ENCODE peak calls at places on chromosomes 12 and 14, in nine cellular contexts. One of them, this sample, is unnamed.

GRCh38 chr14:72513994-72514659 is 379.8 kb downstream of the DPF3 start:
- DNase-seq in naive thymus-derived CD4-positive, alpha-beta T cell: no peak
- DNase-seq in AG09309: peak; percentile 24
- DNase-seq in NCI-H345: no peak
- DNase-seq in mesendoderm: peak; percentile 46
- DNase-seq in A549: peak; percentile 19
- DNase-seq in T-helper 2 cell: no peak
- DNase-seq in CD8-positive, alpha-beta memory T cell: no peak
- DNase-seq in EL: peak; percentile 68
- DNase-seq in this sample: no peak

GRCh38 chr12:49288412-49288853 is 6.5 kb upstream of the PRPH start:
- DNase-seq in AG09309: no peak
- DNase-seq in EL: peak; percentile 66
- DNase-seq in A549: peak; percentile 70
- DNase-seq in naive thymus-derived CD4-positive, alpha-beta T cell: peak; percentile 61
- DNase-seq in mesendoderm: peak; percentile 58
- DNase-seq in CD8-positive, alpha-beta memory T cell: peak; percentile 64
- DNase-seq in NCI-H345: peak; percentile 22
- DNase-seq in T-helper 2 cell: peak; percentile 50
- DNase-seq in this sample: peak; percentile 67

GRCh38 chr14:75981426-75981825 is 369 bp downstream of the TGFB3 start:
- DNase-seq in AG09309: no peak
- DNase-seq in T-helper 2 cell: peak; percentile 4
- DNase-seq in naive thymus-derived CD4-positive, alpha-beta T cell: peak; percentile 17
- DNase-seq in EL: no peak
- DNase-seq in NCI-H345: peak; percentile 46
- DNase-seq in A549: no peak
- DNase-seq in mesendoderm: peak; percentile 65
- DNase-seq in CD8-positive, alpha-beta memory T cell: peak; percentile 30
- DNase-seq in this sample: no peak

GRCh38 chr14:81710232-81710845 is 176.7 kb upstream of the SEL1L start:
- DNase-seq in A549: peak; percentile 7
- DNase-seq in AG09309: no peak
- DNase-seq in T-helper 2 cell: no peak
- DNase-seq in NCI-H345: peak; percentile 64
- DNase-seq in mesendoderm: peak; percentile 65
- DNase-seq in naive thymus-derived CD4-positive, alpha-beta T cell: no peak
- DNase-seq in EL: peak; percentile 1
- DNase-seq in CD8-positive, alpha-beta memory T cell: no peak
- DNase-seq in this sample: peak; percentile 40

GRCh38 chr12:111404362-111405148 is 1.2 kb upstream of the SH2B3 start:
- DNase-seq in naive thymus-derived CD4-positive, alpha-beta T cell: peak; percentile 33
- DNase-seq in T-helper 2 cell: no peak
- DNase-seq in EL: peak; percentile 52
- DNase-seq in AG09309: no peak
- DNase-seq in A549: no peak
- DNase-seq in mesendoderm: peak; percentile 92
- DNase-seq in CD8-positive, alpha-beta memory T cell: peak; percentile 35
- DNase-seq in NCI-H345: no peak
- DNase-seq in this sample: no peak

GRCh38 chr12:48937170-48937569 is 11.9 kb upstream of the FKBP11 start:
- DNase-seq in naive thymus-derived CD4-positive, alpha-beta T cell: no peak
- DNase-seq in T-helper 2 cell: no peak
- DNase-seq in EL: no peak
- DNase-seq in CD8-positive, alpha-beta memory T cell: no peak
- DNase-seq in A549: no peak
- DNase-seq in AG09309: no peak
- DNase-seq in mesendoderm: peak; percentile 65
- DNase-seq in NCI-H345: no peak
- DNase-seq in this sample: no peak

GRCh38 chr12:104357431-104357952 is 54.0 kb downstream of the EID3 start:
- DNase-seq in EL: peak; percentile 41
- DNase-seq in mesendoderm: peak; percentile 48
- DNase-seq in AG09309: no peak
- DNase-seq in CD8-positive, alpha-beta memory T cell: no peak
- DNase-seq in naive thymus-derived CD4-positive, alpha-beta T cell: no peak
- DNase-seq in A549: peak; percentile 68
- DNase-seq in T-helper 2 cell: no peak
- DNase-seq in NCI-H345: no peak
- DNase-seq in this sample: no peak

GRCh38 chr12:13082866-13083265 is 20.6 kb downstream of the GSG1 start:
- DNase-seq in mesendoderm: no peak
- DNase-seq in T-helper 2 cell: no peak
- DNase-seq in AG09309: no peak
- DNase-seq in EL: no peak
- DNase-seq in A549: no peak
- DNase-seq in CD8-positive, alpha-beta memory T cell: no peak
- DNase-seq in naive thymus-derived CD4-positive, alpha-beta T cell: no peak
- DNase-seq in NCI-H345: no peak
- DNase-seq in this sample: no peak

GRCh38 chr12:82058197-82058596 is 299.0 kb upstream of the PPFIA2 start:
- DNase-seq in CD8-positive, alpha-beta memory T cell: no peak
- DNase-seq in EL: no peak
- DNase-seq in A549: no peak
- DNase-seq in naive thymus-derived CD4-positive, alpha-beta T cell: no peak
- DNase-seq in AG09309: no peak
- DNase-seq in T-helper 2 cell: no peak
- DNase-seq in mesendoderm: no peak
- DNase-seq in NCI-H345: no peak
- DNase-seq in this sample: no peak

GRCh38 chr12:3189282-3189681 is 112.1 kb downstream of the TSPAN9 start:
- DNase-seq in NCI-H345: no peak
- DNase-seq in CD8-positive, alpha-beta memory T cell: no peak
- DNase-seq in naive thymus-derived CD4-positive, alpha-beta T cell: no peak
- DNase-seq in AG09309: no peak
- DNase-seq in EL: no peak
- DNase-seq in mesendoderm: no peak
- DNase-seq in A549: no peak
- DNase-seq in T-helper 2 cell: no peak
- DNase-seq in this sample: no peak

GRCh38 chr12:52082668-52082987 is 3.1 kb downstream of the SMIM41 start:
- DNase-seq in AG09309: no peak
- DNase-seq in EL: no peak
- DNase-seq in naive thymus-derived CD4-positive, alpha-beta T cell: no peak
- DNase-seq in A549: no peak
- DNase-seq in mesendoderm: no peak
- DNase-seq in NCI-H345: no peak
- DNase-seq in CD8-positive, alpha-beta memory T cell: no peak
- DNase-seq in T-helper 2 cell: no peak
- DNase-seq in this sample: no peak

GRCh38 chr12:53103860-53104305 is 597 bp downstream of the SOAT2 start:
- DNase-seq in naive thymus-derived CD4-positive, alpha-beta T cell: no peak
- DNase-seq in CD8-positive, alpha-beta memory T cell: peak; percentile 34
- DNase-seq in EL: no peak
- DNase-seq in T-helper 2 cell: peak; percentile 23
- DNase-seq in AG09309: no peak
- DNase-seq in A549: no peak
- DNase-seq in NCI-H345: no peak
- DNase-seq in mesendoderm: no peak
- DNase-seq in this sample: no peak

GRCh38 chr14:100193417-100194357 is 34.2 kb upstream of the DEGS2 start:
- DNase-seq in T-helper 2 cell: no peak
- DNase-seq in mesendoderm: no peak
- DNase-seq in CD8-positive, alpha-beta memory T cell: no peak
- DNase-seq in NCI-H345: peak; percentile 39
- DNase-seq in A549: no peak
- DNase-seq in AG09309: no peak
- DNase-seq in naive thymus-derived CD4-positive, alpha-beta T cell: no peak
- DNase-seq in EL: no peak
- DNase-seq in this sample: peak; percentile 10

GRCh38 chr12:49342914-49343731 is 3.6 kb upstream of the DNAJC22 start:
- DNase-seq in CD8-positive, alpha-beta memory T cell: no peak
- DNase-seq in A549: no peak
- DNase-seq in AG09309: no peak
- DNase-seq in EL: no peak
- DNase-seq in naive thymus-derived CD4-positive, alpha-beta T cell: no peak
- DNase-seq in mesendoderm: peak; percentile 47
- DNase-seq in T-helper 2 cell: no peak
- DNase-seq in NCI-H345: no peak
- DNase-seq in this sample: no peak

GRCh38 chr14:91144425-91145145 is 30.7 kb downstream of the DGLUCY start:
- DNase-seq in mesendoderm: no peak
- DNase-seq in A549: no peak
- DNase-seq in AG09309: no peak
- DNase-seq in T-helper 2 cell: no peak
- DNase-seq in NCI-H345: no peak
- DNase-seq in EL: peak; percentile 59
- DNase-seq in CD8-positive, alpha-beta memory T cell: no peak
- DNase-seq in naive thymus-derived CD4-positive, alpha-beta T cell: no peak
- DNase-seq in this sample: no peak

GRCh38 chr12:57724003-57724935 is 14.3 kb downstream of the AGAP2 start:
- DNase-seq in A549: no peak
- DNase-seq in T-helper 2 cell: no peak
- DNase-seq in AG09309: no peak
- DNase-seq in mesendoderm: no peak
- DNase-seq in naive thymus-derived CD4-positive, alpha-beta T cell: no peak
- DNase-seq in NCI-H345: no peak
- DNase-seq in EL: no peak
- DNase-seq in CD8-positive, alpha-beta memory T cell: no peak
- DNase-seq in this sample: no peak

GRCh38 chr12:58519839-58520238 is 400.5 kb downstream of the LRIG3 start:
- DNase-seq in AG09309: no peak
- DNase-seq in naive thymus-derived CD4-positive, alpha-beta T cell: no peak
- DNase-seq in T-helper 2 cell: no peak
- DNase-seq in CD8-positive, alpha-beta memory T cell: no peak
- DNase-seq in EL: no peak
- DNase-seq in A549: no peak
- DNase-seq in NCI-H345: no peak
- DNase-seq in mesendoderm: no peak
- DNase-seq in this sample: no peak

GRCh38 chr12:52423035-52423434 is 11.1 kb downstream of the KRT75 start:
- DNase-seq in EL: no peak
- DNase-seq in mesendoderm: no peak
- DNase-seq in NCI-H345: no peak
- DNase-seq in AG09309: no peak
- DNase-seq in CD8-positive, alpha-beta memory T cell: no peak
- DNase-seq in A549: no peak
- DNase-seq in T-helper 2 cell: no peak
- DNase-seq in naive thymus-derived CD4-positive, alpha-beta T cell: no peak
- DNase-seq in this sample: no peak

GRCh38 chr12:15336772-15337553 is 14.7 kb downstream of the PTPRO start:
- DNase-seq in NCI-H345: no peak
- DNase-seq in CD8-positive, alpha-beta memory T cell: no peak
- DNase-seq in T-helper 2 cell: no peak
- DNase-seq in A549: no peak
- DNase-seq in mesendoderm: no peak
- DNase-seq in naive thymus-derived CD4-positive, alpha-beta T cell: no peak
- DNase-seq in EL: peak; percentile 78
- DNase-seq in AG09309: peak; percentile 25
- DNase-seq in this sample: no peak

GRCh38 chr14:99215277-99215676 is 56.7 kb downstream of the BCL11B start:
- DNase-seq in naive thymus-derived CD4-positive, alpha-beta T cell: no peak
- DNase-seq in A549: no peak
- DNase-seq in CD8-positive, alpha-beta memory T cell: no peak
- DNase-seq in AG09309: peak; percentile 10
- DNase-seq in NCI-H345: no peak
- DNase-seq in mesendoderm: no peak
- DNase-seq in EL: no peak
- DNase-seq in T-helper 2 cell: no peak
- DNase-seq in this sample: no peak

GRCh38 chr14:100617715-100618693 is 30.8 kb upstream of the BEGAIN start:
- DNase-seq in A549: no peak
- DNase-seq in NCI-H345: no peak
- DNase-seq in T-helper 2 cell: no peak
- DNase-seq in naive thymus-derived CD4-positive, alpha-beta T cell: no peak
- DNase-seq in AG09309: no peak
- DNase-seq in CD8-positive, alpha-beta memory T cell: no peak
- DNase-seq in mesendoderm: no peak
- DNase-seq in EL: no peak
- DNase-seq in this sample: no peak

GRCh38 chr12:47734725-47735480 is 9.6 kb upstream of the ENDOU start:
- DNase-seq in mesendoderm: peak; percentile 44
- DNase-seq in T-helper 2 cell: no peak
- DNase-seq in EL: no peak
- DNase-seq in A549: no peak
- DNase-seq in NCI-H345: no peak
- DNase-seq in AG09309: no peak
- DNase-seq in naive thymus-derived CD4-positive, alpha-beta T cell: no peak
- DNase-seq in CD8-positive, alpha-beta memory T cell: no peak
- DNase-seq in this sample: no peak

GRCh38 chr12:122081108-122081696 is 2.6 kb downstream of the MLXIP start:
- DNase-seq in EL: peak; percentile 48
- DNase-seq in AG09309: no peak
- DNase-seq in naive thymus-derived CD4-positive, alpha-beta T cell: no peak
- DNase-seq in A549: no peak
- DNase-seq in NCI-H345: no peak
- DNase-seq in mesendoderm: no peak
- DNase-seq in CD8-positive, alpha-beta memory T cell: no peak
- DNase-seq in T-helper 2 cell: no peak
- DNase-seq in this sample: no peak